ENCODE peak calls at places on chromosomes 12 and 14, in nine cellular contexts. M is iPS-NIHi11, G is EL, Z is GM19239, Y is RPMI7951, N is aorta, A is KG1, Q is heart left ventricle, D is esophagus squamous epithelium. S is an unnamed sample.

GRCh38 chr12:111224196-111225066 is 144.5 kb downstream of the PHETA1 start:
- DNase-seq in M (no peak), G (no peak), Z (no peak), Y (no peak), N (no peak), A (no peak), Q (no peak), D (no peak), S (no peak)

GRCh38 chr12:20704860-20705259 is 9.7 kb downstream of the SLCO1C1 start:
- DNase-seq in M (no peak), G (no peak), Z (no peak), Y (no peak), N (no peak), A (no peak), Q (no peak), D (no peak), S (no peak)

GRCh38 chr12:51183816-51184215 is 10.9 kb upstream of the TFCP2 start:
- DNase-seq in M (no peak), G (peak), Z (no peak), Y (peak), N (no peak), A (no peak), Q (peak), D (no peak), S (no peak)

GRCh38 chr12:102023343-102023930 is 38.4 kb downstream of the WASHC3 start:
- DNase-seq in M (no peak), G (peak), Z (no peak), Y (no peak), N (no peak), A (no peak), Q (no peak), D (no peak), S (no peak)

GRCh38 chr14:34070917-34071407 is 120.1 kb upstream of the EGLN3 start:
- DNase-seq in M (no peak), G (no peak), Z (no peak), Y (no peak), N (no peak), A (no peak), Q (no peak), D (no peak), S (no peak)

GRCh38 chr12:48936379-48936979 is 11.2 kb upstream of the FKBP11 start:
- DNase-seq in M (peak), G (peak), Z (peak), Y (peak), N (peak), A (peak), Q (peak), D (no peak), S (peak)

GRCh38 chr14:102854397-102854703 is 68.1 kb upstream of the AMN start:
- DNase-seq in M (no peak), G (no peak), Z (no peak), Y (no peak), N (no peak), A (no peak), Q (no peak), D (no peak), S (no peak)

GRCh38 chr12:82866946-82867345 is 180.2 kb downstream of the TMTC2 start:
- DNase-seq in M (no peak), G (no peak), Z (no peak), Y (no peak), N (no peak), A (no peak), Q (no peak), D (no peak), S (no peak)

GRCh38 chr14:52700701-52701172 is 5.4 kb upstream of the ERO1A start:
- DNase-seq in M (no peak), G (peak), Z (no peak), Y (no peak), N (no peak), A (no peak), Q (no peak), D (no peak), S (no peak)

GRCh38 chr12:12405882-12406281 is 49.0 kb downstream of the BORCS5 start:
- DNase-seq in M (no peak), G (no peak), Z (no peak), Y (no peak), N (peak), A (no peak), Q (no peak), D (no peak), S (no peak)

GRCh38 chr14:22046063-22046462 is 372.4 kb upstream of the OR4E1 start:
- DNase-seq in M (no peak), G (no peak), Z (no peak), Y (no peak), N (no peak), A (no peak), Q (no peak), D (no peak), S (no peak)

GRCh38 chr14:88078525-88078924 is 73.6 kb downstream of the GPR65 start:
- DNase-seq in M (peak), G (no peak), Z (no peak), Y (no peak), N (no peak), A (no peak), Q (no peak), D (no peak), S (no peak)

GRCh38 chr12:122138616-122139015 is 35.4 kb downstream of the IL31 start:
- DNase-seq in M (no peak), G (no peak), Z (no peak), Y (no peak), N (no peak), A (no peak), Q (no peak), D (no peak), S (no peak)

GRCh38 chr12:121582583-121583333 is 1.9 kb upstream of the KDM2B start:
- DNase-seq in M (peak), G (peak), Z (no peak), Y (peak), N (no peak), A (no peak), Q (no peak), D (no peak), S (peak)

GRCh38 chr14:100018482-100018881 is 46.7 kb upstream of the EVL start:
- DNase-seq in M (no peak), G (no peak), Z (no peak), Y (no peak), N (no peak), A (no peak), Q (no peak), D (no peak), S (no peak)

GRCh38 chr14:99534863-99535262 is 53.7 kb downstream of the CCNK start:
- DNase-seq in M (no peak), G (peak), Z (no peak), Y (no peak), N (no peak), A (no peak), Q (peak), D (no peak), S (no peak)

GRCh38 chr14:33126433-33126832 is 187.8 kb downstream of the NPAS3 start:
- DNase-seq in M (no peak), G (no peak), Z (no peak), Y (no peak), N (no peak), A (no peak), Q (no peak), D (no peak), S (no peak)

GRCh38 chr14:86153480-86153879 is 623.5 kb downstream of the FLRT2 start:
- DNase-seq in M (peak), G (no peak), Z (no peak), Y (no peak), N (no peak), A (no peak), Q (no peak), D (no peak), S (peak)

GRCh38 chr12:60205500-60205899 is 609.7 kb downstream of the SLC16A7 start:
- DNase-seq in M (peak), G (peak), Z (no peak), Y (peak), N (no peak), A (no peak), Q (no peak), D (no peak), S (no peak)

GRCh38 chr12:19369691-19370148 is 69.6 kb upstream of the AEBP2 start:
- DNase-seq in M (no peak), G (no peak), Z (no peak), Y (no peak), N (no peak), A (no peak), Q (no peak), D (no peak), S (no peak)

GRCh38 chr12:7750350-7750749 is 3.2 kb upstream of the CLEC4C start:
- DNase-seq in M (no peak), G (no peak), Z (no peak), Y (no peak), N (no peak), A (no peak), Q (no peak), D (no peak), S (peak)